ENCODE peak calls at places on chromosomes 12 and 14, in eight cellular contexts. Y is dorsolateral prefrontal cortex, T is OCI-LY7, I is psoas muscle, U is WERI-Rb-1, B is MM.1S, M is heart left ventricle, H is endothelial cell of umbilical vein. L is an unnamed sample.

GRCh38 chr14:43687866-43688265 is 819.2 kb downstream of the FSCB start:
- DNase-seq in Y (no peak), T (no peak), I (no peak), U (no peak), B (no peak), M (no peak), H (no peak), L (no peak)

GRCh38 chr12:101695698-101696097 is 1.7 kb upstream of the CHPT1 start:
- DNase-seq in Y (no peak), T (no peak), I (no peak), U (no peak), B (no peak), M (no peak), H (no peak), L (no peak)

GRCh38 chr14:85501751-85502150 is 28.2 kb upstream of the FLRT2 start:
- DNase-seq in Y (no peak), T (no peak), I (no peak), U (no peak), B (no peak), M (no peak), H (no peak), L (no peak)

GRCh38 chr12:52020539-52021336 is 14.0 kb downstream of the TAMALIN start:
- DNase-seq in Y (peak), T (peak), I (no peak), U (peak), B (peak), M (peak), H (peak), L (peak)

GRCh38 chr12:65449400-65449799 is 170.9 kb downstream of the MSRB3 start:
- DNase-seq in Y (no peak), T (no peak), I (no peak), U (no peak), B (no peak), M (no peak), H (no peak), L (no peak)

GRCh38 chr12:96053476-96054261 is 18.3 kb upstream of the LTA4H start:
- DNase-seq in Y (no peak), T (no peak), I (no peak), U (no peak), B (no peak), M (no peak), H (no peak), L (no peak)

GRCh38 chr12:98519257-98519907 is 4.0 kb downstream of the TMPO start:
- DNase-seq in Y (no peak), T (no peak), I (no peak), U (no peak), B (no peak), M (no peak), H (no peak), L (no peak)

GRCh38 chr12:32454075-32454474 is 54.7 kb downstream of the FGD4 start:
- DNase-seq in Y (no peak), T (no peak), I (no peak), U (no peak), B (no peak), M (no peak), H (peak), L (no peak)

GRCh38 chr12:131370321-131370720 is 340.6 kb upstream of the SFSWAP start:
- DNase-seq in Y (no peak), T (no peak), I (no peak), U (no peak), B (no peak), M (no peak), H (no peak), L (no peak)

GRCh38 chr14:20454645-20455354 is at the start of the genes APEX1 and OSGEP:
- DNase-seq in Y (peak), T (peak), I (peak), U (peak), B (peak), M (peak), H (peak), L (peak)

GRCh38 chr12:3168223-3168770 is 91.1 kb downstream of the TSPAN9 start:
- DNase-seq in Y (no peak), T (no peak), I (no peak), U (no peak), B (no peak), M (no peak), H (no peak), L (no peak)

GRCh38 chr14:61269321-61270083 is 11.6 kb downstream of the TMEM30B start:
- DNase-seq in Y (peak), T (peak), I (peak), U (peak), B (peak), M (peak), H (peak), L (peak)

GRCh38 chr14:88834883-88835431 is 10.5 kb downstream of the TTC8 start:
- DNase-seq in Y (no peak), T (no peak), I (no peak), U (no peak), B (no peak), M (no peak), H (peak), L (no peak)

GRCh38 chr14:71488703-71489141 is 443.5 kb upstream of the RGS6 start:
- DNase-seq in Y (no peak), T (no peak), I (no peak), U (no peak), B (no peak), M (no peak), H (no peak), L (no peak)

GRCh38 chr12:63897931-63898330 is 53.4 kb downstream of the SRGAP1 start:
- DNase-seq in Y (no peak), T (no peak), I (no peak), U (no peak), B (no peak), M (peak), H (peak), L (no peak)

GRCh38 chr12:67705394-67706370 is 57.1 kb downstream of the DYRK2 start:
- DNase-seq in Y (no peak), T (no peak), I (peak), U (no peak), B (no peak), M (peak), H (peak), L (no peak)

GRCh38 chr12:47977046-47977771 is 13.8 kb downstream of the TMEM106C start:
- DNase-seq in Y (no peak), T (no peak), I (no peak), U (no peak), B (no peak), M (no peak), H (no peak), L (no peak)

GRCh38 chr14:22333408-22334274 is 255.4 kb downstream of the DAD1 start:
- DNase-seq in Y (peak), T (no peak), I (no peak), U (no peak), B (no peak), M (no peak), H (peak), L (no peak)

GRCh38 chr14:71594828-71595227 is 337.4 kb upstream of the RGS6 start:
- DNase-seq in Y (no peak), T (no peak), I (no peak), U (no peak), B (no peak), M (no peak), H (no peak), L (no peak)

GRCh38 chr12:69553626-69554248 is 31.5 kb upstream of the CCT2 start:
- DNase-seq in Y (no peak), T (no peak), I (no peak), U (no peak), B (no peak), M (no peak), H (peak), L (no peak)

GRCh38 chr12:65911321-65911720 is 87.0 kb downstream of the HMGA2 start:
- DNase-seq in Y (no peak), T (no peak), I (no peak), U (peak), B (no peak), M (no peak), H (peak), L (no peak)

GRCh38 chr14:101980700-101981099 is 16.3 kb downstream of the DYNC1H1 start:
- DNase-seq in Y (no peak), T (peak), I (peak), U (no peak), B (no peak), M (peak), H (peak), L (no peak)

GRCh38 chr12:26434299-26434915 is 239.0 kb downstream of the SSPN start:
- DNase-seq in Y (peak), T (peak), I (no peak), U (peak), B (peak), M (no peak), H (peak), L (no peak)

GRCh38 chr14:93099643-93100042 is 16.1 kb downstream of the ITPK1 start:
- DNase-seq in Y (no peak), T (no peak), I (no peak), U (no peak), B (no peak), M (no peak), H (no peak), L (no peak)

GRCh38 chr14:90699016-90699415 is 117.2 kb downstream of the TTC7B start:
- DNase-seq in Y (no peak), T (no peak), I (no peak), U (no peak), B (no peak), M (no peak), H (no peak), L (no peak)

GRCh38 chr14:90696728-90697127 is 119.5 kb downstream of the TTC7B start:
- DNase-seq in Y (no peak), T (no peak), I (no peak), U (no peak), B (no peak), M (no peak), H (peak), L (no peak)

GRCh38 chr14:90698379-90698869 is 117.8 kb downstream of the TTC7B start:
- DNase-seq in Y (peak), T (no peak), I (peak), U (peak), B (no peak), M (peak), H (peak), L (no peak)

GRCh38 chr14:90697146-90697545 is 119.1 kb downstream of the TTC7B start:
- DNase-seq in Y (no peak), T (no peak), I (no peak), U (no peak), B (no peak), M (no peak), H (no peak), L (no peak)

DNA sequence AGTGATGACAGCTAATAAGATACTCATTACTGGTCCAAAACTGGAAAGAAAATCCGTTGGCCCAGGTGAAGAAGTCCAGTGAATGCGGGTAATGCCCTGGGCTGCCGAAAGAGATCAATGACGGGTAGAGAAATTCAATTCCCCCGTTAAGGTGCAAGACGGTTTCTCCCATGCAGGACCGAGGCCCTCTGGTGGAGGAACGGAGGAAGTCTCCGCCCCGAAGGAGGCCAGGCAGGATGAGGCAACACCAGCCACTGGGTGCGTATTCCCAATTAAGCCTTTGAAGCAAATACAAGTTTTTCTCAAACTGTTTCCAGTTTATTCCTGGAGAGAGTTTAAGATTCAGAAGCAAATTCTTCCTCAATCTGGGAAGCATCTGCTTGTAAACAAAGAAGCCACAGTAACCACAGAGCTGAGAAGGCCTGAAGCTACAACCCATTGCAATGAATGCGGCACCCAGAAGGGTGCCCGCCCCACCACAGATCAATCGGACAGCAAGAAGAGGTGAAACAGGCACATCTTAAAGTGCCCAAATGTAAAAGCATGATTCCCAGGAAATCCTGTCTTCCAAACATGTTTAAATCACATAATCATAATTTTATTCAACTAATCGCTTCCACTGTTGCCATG is 118.5 kb downstream of the TTC7B start:
- DNase-seq in Y (peak), T (peak), I (peak), U (peak), B (peak), M (peak), H (peak), L (peak)
- TF ChIP-seq CTCF in Y (peak), T (peak), I (peak), U (peak), B (peak), M (peak), H (peak), L (peak)

GRCh38 chr12:55684761-55685370 is 22.8 kb downstream of the ITGA7 start:
- DNase-seq in Y (no peak), T (no peak), I (no peak), U (no peak), B (no peak), M (no peak), H (no peak), L (no peak)

GRCh38 chr12:55679691-55680090 is 28.0 kb downstream of the ITGA7 start:
- DNase-seq in Y (no peak), T (no peak), I (peak), U (no peak), B (no peak), M (no peak), H (no peak), L (no peak)

GRCh38 chr12:55682087-55682796 is 25.5 kb downstream of the ITGA7 start:
- DNase-seq in Y (no peak), T (no peak), I (no peak), U (no peak), B (no peak), M (no peak), H (no peak), L (no peak)

GRCh38 chr12:55683676-55684075 is 24.0 kb downstream of the ITGA7 start:
- DNase-seq in Y (no peak), T (no peak), I (no peak), U (no peak), B (no peak), M (no peak), H (no peak), L (no peak)

DNA sequence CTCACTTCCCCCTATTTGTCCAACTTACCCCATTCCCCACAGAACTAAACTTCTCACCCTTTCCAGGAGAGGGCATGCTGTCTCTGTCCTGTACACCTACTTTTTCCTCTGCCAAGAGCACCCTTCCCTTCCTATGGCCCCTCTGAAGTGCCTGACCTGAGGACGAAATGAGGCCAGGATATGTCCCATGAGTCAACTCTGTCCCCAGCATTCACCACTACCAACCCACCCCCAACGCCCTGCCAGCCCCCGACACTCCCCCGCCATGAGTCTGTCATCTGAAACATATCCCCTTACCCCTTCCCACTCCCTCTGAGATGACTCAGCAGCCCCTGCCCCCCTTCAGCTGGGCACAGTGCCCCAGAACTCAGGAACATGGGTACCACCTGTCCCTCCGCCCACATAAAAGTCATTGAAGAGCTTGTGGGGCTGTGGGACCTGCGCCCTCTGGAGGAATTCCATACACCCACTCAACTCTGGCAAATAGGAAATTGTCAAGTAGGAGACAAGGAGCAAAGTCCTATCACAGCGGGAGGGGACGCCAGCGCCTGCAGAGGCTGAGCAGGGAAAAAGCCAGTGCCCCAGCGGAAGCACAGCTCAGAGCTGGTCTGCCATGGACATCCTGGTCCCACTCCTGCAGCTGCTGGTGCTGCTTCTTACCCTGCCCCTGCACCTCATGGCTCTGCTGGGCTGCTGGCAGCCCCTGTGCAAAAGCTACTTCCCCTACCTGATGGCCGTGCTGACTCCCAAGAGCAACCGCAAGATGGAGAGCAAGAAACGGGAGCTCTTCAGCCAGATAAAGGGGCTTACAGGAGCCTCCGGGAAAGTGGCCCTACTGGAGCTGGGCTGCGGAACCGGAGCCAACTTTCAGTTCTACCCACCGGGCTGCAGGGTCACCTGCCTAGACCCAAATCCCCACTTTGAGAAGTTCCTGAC is 26.3 kb downstream of the ITGA7 start:
- DNase-seq in Y (no peak), T (no peak), I (peak), U (peak), B (no peak), M (peak), H (peak), L (no peak)
- H3K27ac ChIP-seq in Y (no peak), T (no peak), I (peak), U (no peak), B (no peak), M (peak), H (no peak), L (no peak)

DNA sequence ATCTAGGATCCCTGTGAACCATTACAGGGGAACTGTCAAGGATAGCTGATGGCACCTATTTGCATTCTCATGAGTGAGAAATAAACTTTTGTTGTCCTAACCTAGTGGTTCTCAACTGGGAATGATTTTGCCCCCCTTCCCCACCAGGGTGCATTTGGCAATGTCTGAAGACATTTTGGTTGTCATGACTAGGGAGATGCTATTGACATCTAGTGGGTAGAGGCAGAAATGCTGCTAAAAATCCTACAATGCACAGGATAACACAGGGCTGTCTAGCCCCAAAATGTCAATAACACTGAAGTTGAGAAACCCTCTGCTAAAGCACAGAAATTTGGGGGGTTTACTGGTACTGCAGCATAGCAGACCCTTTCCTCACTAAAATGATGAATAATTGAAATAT is 140.9 kb upstream of the SRRM4 start:
- DNase-seq in Y (no peak), T (peak), I (no peak), U (peak), B (no peak), M (no peak), H (no peak), L (no peak)
- TF ChIP-seq CTCF in Y (peak), T (peak), I (no peak), U (peak), B (no peak), M (no peak), H (no peak), L (no peak)

DNA sequence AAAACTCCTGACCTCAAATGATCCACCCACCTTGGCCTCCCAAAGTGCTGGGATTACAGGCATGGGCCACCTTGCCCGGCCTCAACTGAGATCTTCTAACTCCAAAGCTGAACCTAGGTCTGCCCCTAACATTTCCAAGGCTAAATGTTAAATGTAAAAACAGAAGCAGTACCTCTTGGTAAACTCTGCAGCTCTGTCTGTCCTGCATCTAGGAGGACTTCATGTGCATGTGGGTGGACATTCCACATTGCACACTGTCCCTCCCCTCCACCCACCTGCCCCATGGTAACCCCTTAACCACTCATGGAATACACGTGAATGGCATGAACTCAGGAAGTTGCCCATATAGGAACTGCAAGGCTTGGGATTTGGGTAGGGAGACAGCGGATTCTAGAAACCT is 33.1 kb downstream of the SNX6 start:
- DNase-seq in Y (no peak), T (no peak), I (no peak), U (no peak), B (no peak), M (no peak), H (no peak), L (no peak)
- H3K27ac ChIP-seq in Y (no peak), T (no peak), I (no peak), U (no peak), B (no peak), M (no peak), H (no peak), L (no peak)

GRCh38 chr12:122945047-122945592 is 21.1 kb downstream of the ABCB9 start:
- DNase-seq in Y (no peak), T (no peak), I (no peak), U (peak), B (no peak), M (no peak), H (no peak), L (no peak)

GRCh38 chr12:122949405-122949804 is 16.9 kb downstream of the ABCB9 start:
- DNase-seq in Y (no peak), T (no peak), I (peak), U (no peak), B (no peak), M (no peak), H (no peak), L (no peak)

GRCh38 chr12:122948605-122949004 is 17.7 kb downstream of the ABCB9 start:
- DNase-seq in Y (no peak), T (no peak), I (no peak), U (no peak), B (no peak), M (no peak), H (no peak), L (no peak)

GRCh38 chr12:122946690-122947271 is 19.5 kb downstream of the ABCB9 start:
- DNase-seq in Y (peak), T (peak), I (peak), U (peak), B (no peak), M (peak), H (peak), L (peak)

GRCh38 chr12:122947352-122947792 is 18.9 kb downstream of the ABCB9 start:
- DNase-seq in Y (no peak), T (no peak), I (peak), U (peak), B (no peak), M (peak), H (peak), L (no peak)
- TF ChIP-seq CTCF in Y (no peak), T (no peak), I (no peak), U (peak), B (no peak), M (no peak), H (peak), L (no peak)

GRCh38 chr14:67512463-67513134 is 20.5 kb upstream of the PLEKHH1 start:
- DNase-seq in Y (no peak), T (peak), I (no peak), U (no peak), B (no peak), M (no peak), H (no peak), L (no peak)

GRCh38 chr14:67513631-67514108 is 19.4 kb upstream of the PLEKHH1 start:
- DNase-seq in Y (no peak), T (peak), I (no peak), U (no peak), B (no peak), M (no peak), H (no peak), L (no peak)

GRCh38 chr14:67514650-67515385 is 18.3 kb upstream of the PLEKHH1 start:
- DNase-seq in Y (no peak), T (peak), I (peak), U (peak), B (peak), M (peak), H (peak), L (peak)

GRCh38 chr14:67515386-67516079 is 17.6 kb upstream of the PLEKHH1 start:
- DNase-seq in Y (peak), T (peak), I (peak), U (peak), B (peak), M (no peak), H (no peak), L (peak)

GRCh38 chr14:67514203-67514607 is 18.9 kb upstream of the PLEKHH1 start:
- DNase-seq in Y (no peak), T (no peak), I (peak), U (no peak), B (no peak), M (no peak), H (no peak), L (no peak)
- H3K27ac ChIP-seq in Y (peak), T (peak), I (no peak), U (no peak), B (no peak), M (no peak), H (no peak), L (peak)

GRCh38 chr12:9372202-9372601 is 164.0 kb upstream of the PZP start:
- DNase-seq in Y (no peak), T (peak), I (no peak), U (no peak), B (no peak), M (no peak), H (peak), L (no peak)
- TF ChIP-seq CTCF in Y (no peak), T (peak), I (peak), U (peak), B (peak), M (no peak), H (peak), L (no peak)

GRCh38 chr12:6608592-6609311 is 1.6 kb upstream of the CHD4 start:
- DNase-seq in Y (no peak), T (peak), I (peak), U (peak), B (no peak), M (no peak), H (no peak), L (no peak)
- H3K27ac ChIP-seq in Y (peak), T (peak), I (peak), U (peak), B (peak), M (peak), H (no peak), L (no peak)

L was measured in CD8-positive, alpha-beta T cell.